ENCODE peak calls at places on chromosomes 13 and 19, in eight cellular contexts. J is left cardiac atrium; D is heart left ventricle; S is activated CD8-positive, alpha-beta memory T cell treated with anti-CD3 and anti-CD28 coated beads, Interleukin-2, amount 10 ng/mL, durations not matched to agents 7 days and 5 days; G is activated T-cell treated with anti-CD3 and anti-CD28 coated beads, Interleukin-2, amount 50 U/mL, for 4 hours; A is upper lobe of right lung; P is aorta; C is natural killer cell. Z is an unnamed sample.

GRCh38 chr13:98454389-98454881 is 122.5 kb downstream of the STK24 start:
- ATAC-seq in J (peak), D (peak), S (no peak), G (no peak), A (peak), P (peak), C (no peak), Z (peak)

GRCh38 chr13:38687246-38688229 is 661 bp downstream of the FREM2 start:
- ATAC-seq in J (peak), D (peak), S (no peak), G (peak), A (peak), P (peak), C (no peak), Z (peak)

GRCh38 chr19:8377598-8377997 is 12.6 kb upstream of the RAB11B start:
- ATAC-seq in J (no peak), D (no peak), S (no peak), G (no peak), A (no peak), P (no peak), C (no peak), Z (no peak)

GRCh38 chr13:21970918-21971317 is 300.0 kb downstream of the FGF9 start:
- ATAC-seq in J (no peak), D (no peak), S (no peak), G (no peak), A (peak), P (no peak), C (no peak), Z (no peak)

GRCh38 chr13:29508874-29509249 is 86.6 kb downstream of the SLC7A1 start:
- ATAC-seq in J (peak), D (peak), S (no peak), G (no peak), A (no peak), P (no peak), C (no peak), Z (no peak)

GRCh38 chr13:111912991-111913781 is 153.8 kb upstream of the SOX1 start:
- ATAC-seq in J (no peak), D (no peak), S (no peak), G (no peak), A (no peak), P (no peak), C (no peak), Z (no peak)

GRCh38 chr19:43354305-43354627 is 780 bp downstream of the CD177 start:
- ATAC-seq in J (no peak), D (no peak), S (no peak), G (no peak), A (no peak), P (no peak), C (no peak), Z (no peak)

GRCh38 chr19:28956971-28957370 is 256.0 kb downstream of the UQCRFS1 start:
- ATAC-seq in J (no peak), D (no peak), S (no peak), G (no peak), A (no peak), P (no peak), C (no peak), Z (no peak)

GRCh38 chr13:29917573-29918091 is 67.2 kb upstream of the UBL3 start:
- ATAC-seq in J (no peak), D (no peak), S (no peak), G (no peak), A (no peak), P (no peak), C (no peak), Z (no peak)

GRCh38 chr19:41641879-41642485 is 15.1 kb upstream of the CEACAM4 start:
- ATAC-seq in J (peak), D (no peak), S (peak), G (peak), A (peak), P (no peak), C (peak), Z (no peak)

GRCh38 chr13:109649713-109650112 is 136.7 kb downstream of the IRS2 start:
- ATAC-seq in J (no peak), D (no peak), S (no peak), G (no peak), A (no peak), P (no peak), C (no peak), Z (no peak)

GRCh38 chr13:96130818-96131217 is 40.9 kb downstream of the HS6ST3 start:
- ATAC-seq in J (no peak), D (no peak), S (no peak), G (no peak), A (no peak), P (no peak), C (no peak), Z (no peak)

GRCh38 chr19:934197-934840 is 8.5 kb downstream of the ARID3A start:
- ATAC-seq in J (no peak), D (no peak), S (no peak), G (no peak), A (no peak), P (no peak), C (no peak), Z (no peak)

GRCh38 chr19:2416321-2417097 is 10.9 kb downstream of the TIMM13 start:
- ATAC-seq in J (peak), D (peak), S (no peak), G (peak), A (peak), P (no peak), C (no peak), Z (no peak)

GRCh38 chr13:101576452-101576851 is 124.0 kb downstream of the ITGBL1 start:
- ATAC-seq in J (no peak), D (no peak), S (no peak), G (no peak), A (no peak), P (no peak), C (no peak), Z (no peak)